ENCODE peak calls at places on chromosomes 5 and 9, in eight cellular contexts. One of them, this sample, is unnamed.

GRCh38 chr5:14025566-14026276 is 81.2 kb upstream of the DNAH5 start:
- DNase-seq in PC-3: peak; percentile 45
- DNase-seq in OCI-LY7: no peak
- DNase-seq in skeletal muscle cell: no peak
- DNase-seq in activated CD8-positive, alpha-beta memory T cell treated with anti-CD3 and anti-CD28 coated beads for 48 hours: no peak
- DNase-seq in activated T-helper 1 cell treated with anti-CD3 and anti-CD28 coated beads, Interleukin-2, amount 50 U/mL, for 16 hours: no peak
- DNase-seq in lower lobe of right lung: no peak
- DNase-seq in effector CD4-positive, alpha-beta T cell: no peak
- DNase-seq in this sample: no peak

GRCh38 chr9:76369583-76369982 is 24.6 kb downstream of the RFK start:
- DNase-seq in PC-3: peak; percentile 77
- DNase-seq in OCI-LY7: peak; percentile 86
- DNase-seq in skeletal muscle cell: no peak
- DNase-seq in activated CD8-positive, alpha-beta memory T cell treated with anti-CD3 and anti-CD28 coated beads for 48 hours: no peak
- DNase-seq in activated T-helper 1 cell treated with anti-CD3 and anti-CD28 coated beads, Interleukin-2, amount 50 U/mL, for 16 hours: no peak
- DNase-seq in lower lobe of right lung: no peak
- DNase-seq in effector CD4-positive, alpha-beta T cell: no peak
- DNase-seq in this sample: peak; percentile 8

GRCh38 chr5:137203011-137203632 is 296.0 kb downstream of the SPOCK1 start:
- DNase-seq in PC-3: no peak
- DNase-seq in OCI-LY7: no peak
- DNase-seq in skeletal muscle cell: no peak
- DNase-seq in activated CD8-positive, alpha-beta memory T cell treated with anti-CD3 and anti-CD28 coated beads for 48 hours: no peak
- DNase-seq in activated T-helper 1 cell treated with anti-CD3 and anti-CD28 coated beads, Interleukin-2, amount 50 U/mL, for 16 hours: no peak
- DNase-seq in lower lobe of right lung: no peak
- DNase-seq in effector CD4-positive, alpha-beta T cell: no peak
- DNase-seq in this sample: no peak

GRCh38 chr9:16727452-16728127 is 142.9 kb downstream of the BNC2 start:
- DNase-seq in PC-3: no peak
- DNase-seq in OCI-LY7: no peak
- DNase-seq in skeletal muscle cell: no peak
- DNase-seq in activated CD8-positive, alpha-beta memory T cell treated with anti-CD3 and anti-CD28 coated beads for 48 hours: no peak
- DNase-seq in activated T-helper 1 cell treated with anti-CD3 and anti-CD28 coated beads, Interleukin-2, amount 50 U/mL, for 16 hours: no peak
- DNase-seq in lower lobe of right lung: no peak
- DNase-seq in effector CD4-positive, alpha-beta T cell: no peak
- DNase-seq in this sample: no peak

GRCh38 chr5:3392306-3392939 is 203.2 kb upstream of the IRX1 start:
- DNase-seq in PC-3: no peak
- DNase-seq in OCI-LY7: no peak
- DNase-seq in skeletal muscle cell: no peak
- DNase-seq in activated CD8-positive, alpha-beta memory T cell treated with anti-CD3 and anti-CD28 coated beads for 48 hours: no peak
- DNase-seq in activated T-helper 1 cell treated with anti-CD3 and anti-CD28 coated beads, Interleukin-2, amount 50 U/mL, for 16 hours: no peak
- DNase-seq in lower lobe of right lung: no peak
- DNase-seq in effector CD4-positive, alpha-beta T cell: no peak
- DNase-seq in this sample: no peak

GRCh38 chr9:122051401-122052346 is 41.4 kb downstream of the TTLL11 start:
- DNase-seq in PC-3: no peak
- DNase-seq in OCI-LY7: no peak
- DNase-seq in skeletal muscle cell: peak; percentile 47
- DNase-seq in activated CD8-positive, alpha-beta memory T cell treated with anti-CD3 and anti-CD28 coated beads for 48 hours: peak; percentile 57
- DNase-seq in activated T-helper 1 cell treated with anti-CD3 and anti-CD28 coated beads, Interleukin-2, amount 50 U/mL, for 16 hours: no peak
- DNase-seq in lower lobe of right lung: no peak
- DNase-seq in effector CD4-positive, alpha-beta T cell: no peak
- DNase-seq in this sample: no peak

GRCh38 chr9:131773911-131774379 is 34.1 kb upstream of the RAPGEF1 start:
- DNase-seq in PC-3: peak; percentile 54
- DNase-seq in OCI-LY7: peak; percentile 44
- DNase-seq in skeletal muscle cell: no peak
- DNase-seq in activated CD8-positive, alpha-beta memory T cell treated with anti-CD3 and anti-CD28 coated beads for 48 hours: no peak
- DNase-seq in activated T-helper 1 cell treated with anti-CD3 and anti-CD28 coated beads, Interleukin-2, amount 50 U/mL, for 16 hours: no peak
- DNase-seq in lower lobe of right lung: no peak
- DNase-seq in effector CD4-positive, alpha-beta T cell: no peak
- DNase-seq in this sample: peak; percentile 89

GRCh38 chr5:153551537-153552079 is 61.1 kb downstream of the GRIA1 start:
- DNase-seq in PC-3: peak; percentile 70
- DNase-seq in OCI-LY7: no peak
- DNase-seq in skeletal muscle cell: peak; percentile 98
- DNase-seq in activated CD8-positive, alpha-beta memory T cell treated with anti-CD3 and anti-CD28 coated beads for 48 hours: no peak
- DNase-seq in activated T-helper 1 cell treated with anti-CD3 and anti-CD28 coated beads, Interleukin-2, amount 50 U/mL, for 16 hours: no peak
- DNase-seq in lower lobe of right lung: no peak
- DNase-seq in effector CD4-positive, alpha-beta T cell: no peak
- DNase-seq in this sample: no peak

GRCh38 chr9:111959468-111959941 is 62.9 kb downstream of the UGCG start:
- DNase-seq in PC-3: peak; percentile 84
- DNase-seq in OCI-LY7: no peak
- DNase-seq in skeletal muscle cell: peak; percentile 88
- DNase-seq in activated CD8-positive, alpha-beta memory T cell treated with anti-CD3 and anti-CD28 coated beads for 48 hours: no peak
- DNase-seq in activated T-helper 1 cell treated with anti-CD3 and anti-CD28 coated beads, Interleukin-2, amount 50 U/mL, for 16 hours: no peak
- DNase-seq in lower lobe of right lung: peak; percentile 63
- DNase-seq in effector CD4-positive, alpha-beta T cell: no peak
- DNase-seq in this sample: no peak

GRCh38 chr5:16791036-16791705 is 144.9 kb downstream of the MYO10 start:
- DNase-seq in PC-3: peak; percentile 95
- DNase-seq in OCI-LY7: peak; percentile 37
- DNase-seq in skeletal muscle cell: no peak
- DNase-seq in activated CD8-positive, alpha-beta memory T cell treated with anti-CD3 and anti-CD28 coated beads for 48 hours: no peak
- DNase-seq in activated T-helper 1 cell treated with anti-CD3 and anti-CD28 coated beads, Interleukin-2, amount 50 U/mL, for 16 hours: no peak
- DNase-seq in lower lobe of right lung: no peak
- DNase-seq in effector CD4-positive, alpha-beta T cell: no peak
- DNase-seq in this sample: peak; percentile 41

GRCh38 chr9:100718717-100719116 is 140.8 kb downstream of the CAVIN4 start:
- DNase-seq in PC-3: no peak
- DNase-seq in OCI-LY7: no peak
- DNase-seq in skeletal muscle cell: no peak
- DNase-seq in activated CD8-positive, alpha-beta memory T cell treated with anti-CD3 and anti-CD28 coated beads for 48 hours: no peak
- DNase-seq in activated T-helper 1 cell treated with anti-CD3 and anti-CD28 coated beads, Interleukin-2, amount 50 U/mL, for 16 hours: no peak
- DNase-seq in lower lobe of right lung: no peak
- DNase-seq in effector CD4-positive, alpha-beta T cell: no peak
- DNase-seq in this sample: no peak

GRCh38 chr5:54243483-54244080 is 66.8 kb downstream of the ARL15 start:
- DNase-seq in PC-3: peak; percentile 48
- DNase-seq in OCI-LY7: peak; percentile 46
- DNase-seq in skeletal muscle cell: no peak
- DNase-seq in activated CD8-positive, alpha-beta memory T cell treated with anti-CD3 and anti-CD28 coated beads for 48 hours: no peak
- DNase-seq in activated T-helper 1 cell treated with anti-CD3 and anti-CD28 coated beads, Interleukin-2, amount 50 U/mL, for 16 hours: no peak
- DNase-seq in lower lobe of right lung: no peak
- DNase-seq in effector CD4-positive, alpha-beta T cell: no peak
- DNase-seq in this sample: peak; percentile 38

GRCh38 chr5:113075019-113075418 is 98.4 kb downstream of the DCP2 start:
- DNase-seq in PC-3: no peak
- DNase-seq in OCI-LY7: no peak
- DNase-seq in skeletal muscle cell: no peak
- DNase-seq in activated CD8-positive, alpha-beta memory T cell treated with anti-CD3 and anti-CD28 coated beads for 48 hours: no peak
- DNase-seq in activated T-helper 1 cell treated with anti-CD3 and anti-CD28 coated beads, Interleukin-2, amount 50 U/mL, for 16 hours: no peak
- DNase-seq in lower lobe of right lung: no peak
- DNase-seq in effector CD4-positive, alpha-beta T cell: no peak
- DNase-seq in this sample: no peak

GRCh38 chr5:163727028-163727427 is 221.6 kb downstream of the MAT2B start:
- DNase-seq in PC-3: no peak
- DNase-seq in OCI-LY7: peak; percentile 1
- DNase-seq in skeletal muscle cell: no peak
- DNase-seq in activated CD8-positive, alpha-beta memory T cell treated with anti-CD3 and anti-CD28 coated beads for 48 hours: no peak
- DNase-seq in activated T-helper 1 cell treated with anti-CD3 and anti-CD28 coated beads, Interleukin-2, amount 50 U/mL, for 16 hours: no peak
- DNase-seq in lower lobe of right lung: no peak
- DNase-seq in effector CD4-positive, alpha-beta T cell: no peak
- DNase-seq in this sample: no peak

GRCh38 chr5:172556971-172557461 is 84.0 kb upstream of the NEURL1B start:
- DNase-seq in PC-3: no peak
- DNase-seq in OCI-LY7: no peak
- DNase-seq in skeletal muscle cell: no peak
- DNase-seq in activated CD8-positive, alpha-beta memory T cell treated with anti-CD3 and anti-CD28 coated beads for 48 hours: no peak
- DNase-seq in activated T-helper 1 cell treated with anti-CD3 and anti-CD28 coated beads, Interleukin-2, amount 50 U/mL, for 16 hours: no peak
- DNase-seq in lower lobe of right lung: no peak
- DNase-seq in effector CD4-positive, alpha-beta T cell: no peak
- DNase-seq in this sample: peak; percentile 52

GRCh38 chr5:170491479-170491878 is 12.3 kb upstream of the KCNIP1 start:
- DNase-seq in PC-3: peak; percentile 79
- DNase-seq in OCI-LY7: no peak
- DNase-seq in skeletal muscle cell: peak; percentile 63
- DNase-seq in activated CD8-positive, alpha-beta memory T cell treated with anti-CD3 and anti-CD28 coated beads for 48 hours: no peak
- DNase-seq in activated T-helper 1 cell treated with anti-CD3 and anti-CD28 coated beads, Interleukin-2, amount 50 U/mL, for 16 hours: no peak
- DNase-seq in lower lobe of right lung: no peak
- DNase-seq in effector CD4-positive, alpha-beta T cell: no peak
- DNase-seq in this sample: no peak

GRCh38 chr5:80369521-80369920 is 38.3 kb upstream of the ZFYVE16 start:
- DNase-seq in PC-3: no peak
- DNase-seq in OCI-LY7: no peak
- DNase-seq in skeletal muscle cell: no peak
- DNase-seq in activated CD8-positive, alpha-beta memory T cell treated with anti-CD3 and anti-CD28 coated beads for 48 hours: no peak
- DNase-seq in activated T-helper 1 cell treated with anti-CD3 and anti-CD28 coated beads, Interleukin-2, amount 50 U/mL, for 16 hours: no peak
- DNase-seq in lower lobe of right lung: no peak
- DNase-seq in effector CD4-positive, alpha-beta T cell: no peak
- DNase-seq in this sample: no peak

This sample was measured in nephron progenitor cell.